ENCODE peak calls at places on chromosomes 3 and 15, in ten cellular contexts. One of them, this sample, is unnamed.

GRCh38 chr3:73433681-73434080 is 191.1 kb downstream of the PDZRN3 start:
- DNase-seq in breast epithelium: no peak
- DNase-seq in HL-60: no peak
- DNase-seq in cardiac fibroblast: no peak
- DNase-seq in Peyer's patch: no peak
- DNase-seq in adrenal gland: no peak
- DNase-seq in OCI-LY7: no peak
- DNase-seq in AG04449: no peak
- DNase-seq in endothelial cell of umbilical vein: no peak
- DNase-seq in IMR-90: peak; percentile 30
- DNase-seq in this sample: no peak

GRCh38 chr3:60046212-60046611 is 996.4 kb upstream of the CFAP20DC start:
- DNase-seq in Peyer's patch: no peak
- DNase-seq in IMR-90: no peak
- DNase-seq in cardiac fibroblast: no peak
- DNase-seq in breast epithelium: no peak
- DNase-seq in AG04449: no peak
- DNase-seq in OCI-LY7: no peak
- DNase-seq in endothelial cell of umbilical vein: no peak
- DNase-seq in HL-60: no peak
- DNase-seq in adrenal gland: no peak
- DNase-seq in this sample: no peak

GRCh38 chr15:92332125-92332899 is 61.4 kb upstream of the ST8SIA2 start:
- DNase-seq in adrenal gland: no peak
- DNase-seq in IMR-90: no peak
- DNase-seq in Peyer's patch: no peak
- DNase-seq in endothelial cell of umbilical vein: no peak
- DNase-seq in AG04449: no peak
- DNase-seq in OCI-LY7: no peak
- DNase-seq in cardiac fibroblast: no peak
- DNase-seq in HL-60: no peak
- DNase-seq in breast epithelium: no peak
- DNase-seq in this sample: no peak

GRCh38 chr3:112086018-112086854 is at the start of gene C3orf52:
- DNase-seq in cardiac fibroblast: peak; percentile 77
- DNase-seq in breast epithelium: peak; percentile 84
- DNase-seq in Peyer's patch: peak; percentile 90
- DNase-seq in OCI-LY7: peak; percentile 63
- DNase-seq in adrenal gland: peak; percentile 83
- DNase-seq in endothelial cell of umbilical vein: peak; percentile 83
- DNase-seq in AG04449: no peak
- DNase-seq in IMR-90: peak; percentile 76
- DNase-seq in HL-60: peak; percentile 8
- DNase-seq in this sample: peak; percentile 66

GRCh38 chr15:53836618-53837017 is 77.2 kb upstream of the WDR72 start:
- DNase-seq in Peyer's patch: no peak
- DNase-seq in endothelial cell of umbilical vein: no peak
- DNase-seq in breast epithelium: no peak
- DNase-seq in HL-60: no peak
- DNase-seq in OCI-LY7: no peak
- DNase-seq in AG04449: no peak
- DNase-seq in cardiac fibroblast: no peak
- DNase-seq in adrenal gland: no peak
- DNase-seq in IMR-90: no peak
- DNase-seq in this sample: no peak

GRCh38 chr3:15796771-15797599 is 794 bp downstream of the ANKRD28 start:
- DNase-seq in HL-60: no peak
- DNase-seq in AG04449: no peak
- DNase-seq in breast epithelium: no peak
- DNase-seq in endothelial cell of umbilical vein: peak; percentile 82
- DNase-seq in adrenal gland: peak; percentile 57
- DNase-seq in Peyer's patch: no peak
- DNase-seq in cardiac fibroblast: peak; percentile 72
- DNase-seq in OCI-LY7: no peak
- DNase-seq in IMR-90: peak; percentile 77
- DNase-seq in this sample: no peak

GRCh38 chr15:23912191-23912590 is 225.1 kb upstream of the NDN start:
- DNase-seq in HL-60: no peak
- DNase-seq in Peyer's patch: no peak
- DNase-seq in IMR-90: no peak
- DNase-seq in adrenal gland: peak; percentile 59
- DNase-seq in AG04449: no peak
- DNase-seq in cardiac fibroblast: no peak
- DNase-seq in breast epithelium: no peak
- DNase-seq in OCI-LY7: no peak
- DNase-seq in endothelial cell of umbilical vein: no peak
- DNase-seq in this sample: no peak

GRCh38 chr3:100002599-100003350 is 111.5 kb downstream of the FILIP1L start:
- DNase-seq in IMR-90: peak; percentile 97
- DNase-seq in breast epithelium: no peak
- DNase-seq in Peyer's patch: peak; percentile 76
- DNase-seq in cardiac fibroblast: peak; percentile 75
- DNase-seq in endothelial cell of umbilical vein: peak; percentile 81
- DNase-seq in OCI-LY7: no peak
- DNase-seq in HL-60: peak; percentile 12
- DNase-seq in AG04449: peak; percentile 82
- DNase-seq in adrenal gland: peak; percentile 75
- DNase-seq in this sample: no peak

GRCh38 chr15:47184405-47185221 is 532.7 kb upstream of the SEMA6D start:
- DNase-seq in breast epithelium: no peak
- DNase-seq in OCI-LY7: no peak
- DNase-seq in HL-60: no peak
- DNase-seq in Peyer's patch: no peak
- DNase-seq in adrenal gland: no peak
- DNase-seq in AG04449: no peak
- DNase-seq in IMR-90: peak; percentile 14
- DNase-seq in cardiac fibroblast: peak; percentile 7
- DNase-seq in endothelial cell of umbilical vein: peak; percentile 37
- DNase-seq in this sample: no peak

GRCh38 chr3:66661628-66662027 is 160.8 kb upstream of the LRIG1 start:
- DNase-seq in HL-60: no peak
- DNase-seq in OCI-LY7: no peak
- DNase-seq in cardiac fibroblast: no peak
- DNase-seq in adrenal gland: no peak
- DNase-seq in breast epithelium: no peak
- DNase-seq in Peyer's patch: no peak
- DNase-seq in AG04449: no peak
- DNase-seq in IMR-90: no peak
- DNase-seq in endothelial cell of umbilical vein: no peak
- DNase-seq in this sample: no peak

GRCh38 chr3:69647081-69647480 is 92.2 kb upstream of the MITF start:
- DNase-seq in HL-60: no peak
- DNase-seq in IMR-90: no peak
- DNase-seq in endothelial cell of umbilical vein: no peak
- DNase-seq in Peyer's patch: no peak
- DNase-seq in cardiac fibroblast: no peak
- DNase-seq in OCI-LY7: no peak
- DNase-seq in AG04449: no peak
- DNase-seq in breast epithelium: no peak
- DNase-seq in adrenal gland: no peak
- DNase-seq in this sample: no peak

GRCh38 chr15:31974855-31975421 is 55.4 kb upstream of the CHRNA7 start:
- DNase-seq in OCI-LY7: peak; percentile 52
- DNase-seq in breast epithelium: no peak
- DNase-seq in AG04449: no peak
- DNase-seq in HL-60: no peak
- DNase-seq in endothelial cell of umbilical vein: peak; percentile 11
- DNase-seq in adrenal gland: no peak
- DNase-seq in Peyer's patch: no peak
- DNase-seq in cardiac fibroblast: peak; percentile 18
- DNase-seq in IMR-90: peak; percentile 0
- DNase-seq in this sample: no peak

GRCh38 chr3:32817561-32818430 is at the start of gene TRIM71:
- DNase-seq in OCI-LY7: no peak
- DNase-seq in AG04449: no peak
- DNase-seq in Peyer's patch: no peak
- DNase-seq in endothelial cell of umbilical vein: no peak
- DNase-seq in breast epithelium: no peak
- DNase-seq in cardiac fibroblast: no peak
- DNase-seq in adrenal gland: no peak
- DNase-seq in IMR-90: no peak
- DNase-seq in HL-60: no peak
- DNase-seq in this sample: peak; percentile 46

GRCh38 chr3:153373571-153373970 is 211.5 kb downstream of the RAP2B start:
- DNase-seq in IMR-90: peak; percentile 17
- DNase-seq in cardiac fibroblast: peak; percentile 47
- DNase-seq in endothelial cell of umbilical vein: no peak
- DNase-seq in adrenal gland: no peak
- DNase-seq in breast epithelium: no peak
- DNase-seq in AG04449: no peak
- DNase-seq in Peyer's patch: no peak
- DNase-seq in OCI-LY7: peak; percentile 10
- DNase-seq in HL-60: peak; percentile 50
- DNase-seq in this sample: no peak

GRCh38 chr15:84979651-84980050 is 2.0 kb upstream of the PDE8A start:
- DNase-seq in adrenal gland: peak; percentile 73
- DNase-seq in IMR-90: no peak
- DNase-seq in endothelial cell of umbilical vein: no peak
- DNase-seq in cardiac fibroblast: no peak
- DNase-seq in breast epithelium: no peak
- DNase-seq in OCI-LY7: no peak
- DNase-seq in HL-60: no peak
- DNase-seq in Peyer's patch: no peak
- DNase-seq in AG04449: no peak
- DNase-seq in this sample: no peak

GRCh38 chr15:42955518-42955917 is 34.9 kb upstream of the TTBK2 start:
- DNase-seq in HL-60: no peak
- DNase-seq in IMR-90: peak; percentile 85
- DNase-seq in OCI-LY7: no peak
- DNase-seq in adrenal gland: no peak
- DNase-seq in AG04449: peak; percentile 47
- DNase-seq in Peyer's patch: no peak
- DNase-seq in breast epithelium: no peak
- DNase-seq in endothelial cell of umbilical vein: no peak
- DNase-seq in cardiac fibroblast: no peak
- DNase-seq in this sample: no peak

GRCh38 chr15:29072444-29072843 is 186.7 kb downstream of the APBA2 start:
- DNase-seq in HL-60: no peak
- DNase-seq in adrenal gland: no peak
- DNase-seq in breast epithelium: no peak
- DNase-seq in IMR-90: no peak
- DNase-seq in Peyer's patch: no peak
- DNase-seq in AG04449: no peak
- DNase-seq in OCI-LY7: no peak
- DNase-seq in cardiac fibroblast: no peak
- DNase-seq in endothelial cell of umbilical vein: no peak
- DNase-seq in this sample: no peak

DNA sequence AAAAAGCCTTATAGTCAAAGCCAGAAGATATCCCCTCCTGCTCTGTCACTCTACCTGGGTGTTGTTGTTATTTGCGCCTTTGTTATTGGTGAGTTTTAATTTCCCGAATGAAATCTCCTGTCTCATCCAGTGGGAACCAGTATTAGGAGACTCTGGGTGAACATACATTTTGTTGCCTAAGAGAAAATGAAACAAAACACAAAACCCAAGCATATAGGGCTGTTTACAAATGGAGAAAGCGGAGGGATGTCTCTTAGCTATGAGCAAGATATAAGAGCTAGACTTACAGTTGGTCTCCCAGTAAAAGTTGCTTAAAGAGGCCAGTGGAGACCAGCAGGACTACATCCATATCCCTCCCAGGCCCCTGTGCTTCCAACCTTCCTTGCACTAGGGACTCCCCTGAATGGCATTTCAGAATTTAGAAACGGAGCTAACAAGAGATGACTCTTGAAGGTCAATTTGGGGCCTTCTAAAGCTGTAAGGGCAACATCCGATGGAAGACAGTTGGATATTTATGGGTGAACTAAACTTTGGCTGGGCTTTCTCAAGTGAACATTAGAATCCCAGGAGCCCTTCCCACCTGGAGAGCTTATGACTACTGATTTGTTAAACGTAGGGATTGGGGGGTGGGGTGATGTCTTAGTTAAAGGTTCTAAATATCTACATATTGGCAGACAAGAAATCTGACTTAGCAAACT is 2.7 kb downstream of the EOMES start:
- DNase-seq in AG04449: no peak
- DNase-seq in HL-60: no peak
- DNase-seq in cardiac fibroblast: no peak
- DNase-seq in breast epithelium: no peak
- DNase-seq in OCI-LY7: no peak
- DNase-seq in endothelial cell of umbilical vein: no peak
- DNase-seq in Peyer's patch: no peak
- DNase-seq in IMR-90: no peak
- DNase-seq in adrenal gland: no peak
- DNase-seq in this sample: no peak
- H3K4me3 ChIP-seq in AG04449: no peak overlapping the region
- H3K4me3 ChIP-seq in HL-60: no peak overlapping the region
- H3K4me3 ChIP-seq in cardiac fibroblast: no peak overlapping the region
- H3K4me3 ChIP-seq in breast epithelium: no peak overlapping the region
- H3K4me3 ChIP-seq in OCI-LY7: no peak overlapping the region
- H3K4me3 ChIP-seq in endothelial cell of umbilical vein: no peak overlapping the region
- H3K4me3 ChIP-seq in Peyer's patch: no peak overlapping the region
- H3K4me3 ChIP-seq in IMR-90: no peak overlapping the region
- H3K4me3 ChIP-seq in adrenal gland: no peak overlapping the region
- H3K4me3 ChIP-seq in this sample: no peak overlapping the region

GRCh38 chr3:162992741-162993140 is 1496.1 kb downstream of the OTOL1 start:
- DNase-seq in IMR-90: no peak
- DNase-seq in OCI-LY7: no peak
- DNase-seq in adrenal gland: no peak
- DNase-seq in HL-60: no peak
- DNase-seq in endothelial cell of umbilical vein: no peak
- DNase-seq in cardiac fibroblast: no peak
- DNase-seq in AG04449: no peak
- DNase-seq in breast epithelium: no peak
- DNase-seq in Peyer's patch: no peak
- DNase-seq in this sample: no peak
- TF ChIP-seq CTCF in IMR-90: no peak
- TF ChIP-seq CTCF in OCI-LY7: no peak
- TF ChIP-seq CTCF in adrenal gland: no peak
- TF ChIP-seq CTCF in HL-60: no peak
- TF ChIP-seq CTCF in endothelial cell of umbilical vein: no peak
- TF ChIP-seq CTCF in cardiac fibroblast: no peak
- TF ChIP-seq CTCF in AG04449: no peak
- TF ChIP-seq CTCF in breast epithelium: no peak
- TF ChIP-seq CTCF in Peyer's patch: no peak
- TF ChIP-seq CTCF in this sample: no peak

DNA sequence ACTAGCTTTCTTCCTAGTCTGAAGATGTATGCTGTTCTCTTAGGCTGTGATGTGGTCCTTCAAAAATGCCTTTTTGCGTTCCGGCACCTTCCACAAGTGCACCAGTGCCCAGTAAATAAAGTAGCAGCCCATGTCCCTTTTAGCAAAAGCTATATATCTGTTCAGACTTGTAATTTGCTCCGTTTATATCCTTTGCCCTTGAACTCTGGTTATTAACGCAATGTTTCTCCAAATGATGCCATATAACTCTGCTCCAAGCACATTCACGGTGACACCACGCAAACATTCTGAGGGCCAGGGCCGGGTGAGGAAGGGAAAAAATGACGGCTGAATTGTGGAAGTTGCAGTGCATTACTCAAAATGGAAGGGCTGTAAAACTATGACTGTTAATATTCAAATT is 1001.1 kb upstream of the NR2F2 start:
- DNase-seq in AG04449: no peak
- DNase-seq in cardiac fibroblast: no peak
- DNase-seq in IMR-90: no peak
- DNase-seq in OCI-LY7: no peak
- DNase-seq in HL-60: no peak
- DNase-seq in adrenal gland: no peak
- DNase-seq in Peyer's patch: no peak
- DNase-seq in breast epithelium: no peak
- DNase-seq in endothelial cell of umbilical vein: peak; percentile 87
- DNase-seq in this sample: no peak
- H3K4me3 ChIP-seq in AG04449: no peak overlapping the region
- H3K4me3 ChIP-seq in cardiac fibroblast: no peak overlapping the region
- H3K4me3 ChIP-seq in IMR-90: no peak overlapping the region
- H3K4me3 ChIP-seq in OCI-LY7: no peak overlapping the region
- H3K4me3 ChIP-seq in HL-60: no peak overlapping the region
- H3K4me3 ChIP-seq in adrenal gland: no peak overlapping the region
- H3K4me3 ChIP-seq in Peyer's patch: no peak overlapping the region
- H3K4me3 ChIP-seq in breast epithelium: no peak overlapping the region
- H3K4me3 ChIP-seq in endothelial cell of umbilical vein: peak overlapping the region; percentile 81
- H3K4me3 ChIP-seq in this sample: no peak overlapping the region

GRCh38 chr15:70636540-70637165 is 126.7 kb downstream of the UACA start:
- DNase-seq in adrenal gland: no peak
- DNase-seq in endothelial cell of umbilical vein: peak; percentile 28
- DNase-seq in cardiac fibroblast: peak; percentile 41
- DNase-seq in IMR-90: no peak
- DNase-seq in AG04449: no peak
- DNase-seq in HL-60: peak; percentile 6
- DNase-seq in breast epithelium: no peak
- DNase-seq in Peyer's patch: no peak
- DNase-seq in OCI-LY7: no peak
- DNase-seq in this sample: no peak
- TF ChIP-seq CTCF in adrenal gland: no peak
- TF ChIP-seq CTCF in endothelial cell of umbilical vein: peak; percentile 27
- TF ChIP-seq CTCF in cardiac fibroblast: peak; percentile 31
- TF ChIP-seq CTCF in IMR-90: peak; percentile 44
- TF ChIP-seq CTCF in AG04449: peak; percentile 60
- TF ChIP-seq CTCF in HL-60: no peak
- TF ChIP-seq CTCF in breast epithelium: no peak
- TF ChIP-seq CTCF in Peyer's patch: no peak
- TF ChIP-seq CTCF in OCI-LY7: no peak
- TF ChIP-seq CTCF in this sample: peak; percentile 15

This sample was measured in GM06990.